ENCODE peak calls at places on chromosomes 13 and 19, in ten cellular contexts. P is upper lobe of right lung, F is IMR-90, C is lower lobe of right lung, W is cardiac fibroblast, V is hepatocyte, D is bronchial epithelial cell, S is neural progenitor cell, L is thoracic aorta, B is heart left ventricle. M is an unnamed sample.

GRCh38 chr19:46821512-46822359 is 28.9 kb downstream of the AP2S1 start:
- DNase-seq in B (no peak), P (peak), V (peak), C (peak), W (no peak), D (no peak), S (peak), F (no peak), L (no peak), M (no peak)

GRCh38 chr19:14375055-14375581 is 6.1 kb upstream of the ADGRE5 start:
- DNase-seq in S (no peak), F (no peak), C (peak), P (peak), W (no peak), D (no peak), L (no peak), V (no peak), B (peak), M (peak)

GRCh38 chr19:55342044-55342531 is 2.4 kb downstream of the KMT5C start:
- DNase-seq in S (no peak), D (no peak), B (no peak), P (no peak), L (no peak), W (no peak), V (no peak), F (no peak), C (no peak), M (no peak)

GRCh38 chr13:88958821-88959220 is 1287.7 kb downstream of the SLITRK5 start:
- DNase-seq in W (no peak), F (no peak), D (no peak), L (no peak), C (no peak), P (no peak), V (no peak), S (no peak), B (no peak), M (no peak)

GRCh38 chr13:37074703-37075102 is 15.2 kb upstream of the SUPT20H start:
- DNase-seq in S (peak), F (peak), C (no peak), L (no peak), V (peak), D (peak), P (no peak), B (no peak), W (peak), M (no peak)

GRCh38 chr13:42354246-42355117 is 82.5 kb downstream of the AKAP11 start:
- DNase-seq in C (no peak), L (no peak), W (peak), S (peak), F (peak), D (peak), P (no peak), B (no peak), V (peak), M (no peak)

GRCh38 chr13:96862093-96862492 is 132.2 kb downstream of the OXGR1 start:
- DNase-seq in L (no peak), C (no peak), V (no peak), P (no peak), S (no peak), B (no peak), D (no peak), F (no peak), W (no peak), M (no peak)

GRCh38 chr13:47672245-47672975 is 328.7 kb downstream of the SUCLA2 start:
- DNase-seq in C (no peak), W (peak), S (no peak), V (no peak), D (no peak), L (no peak), P (no peak), F (no peak), B (no peak), M (no peak)

GRCh38 chr13:69683921-69684663 is 423.5 kb upstream of the ATXN8OS start:
- DNase-seq in S (peak), P (no peak), D (no peak), L (no peak), V (peak), W (no peak), B (no peak), F (no peak), C (no peak), M (no peak)

GRCh38 chr19:14775855-14776254 is 2.5 kb downstream of the ADGRE2 start:
- DNase-seq in W (no peak), B (peak), S (no peak), V (no peak), P (peak), C (peak), L (no peak), F (no peak), D (no peak), M (no peak)

GRCh38 chr19:11191273-11191755 is 6.0 kb downstream of the KANK2 start:
- DNase-seq in L (peak), W (peak), B (peak), V (no peak), C (peak), S (no peak), P (no peak), F (peak), D (no peak), M (peak)

GRCh38 chr13:74047925-74048324 is 86.3 kb downstream of the KLF12 start:
- DNase-seq in S (peak), P (no peak), V (peak), C (no peak), B (no peak), D (peak), W (peak), L (no peak), F (no peak), M (no peak)

GRCh38 chr13:47549219-47549752 is 451.8 kb downstream of the SUCLA2 start:
- DNase-seq in V (no peak), P (no peak), S (peak), W (no peak), L (no peak), D (no peak), F (no peak), C (no peak), B (no peak), M (no peak)

GRCh38 chr13:41561179-41561578 is 103.8 kb downstream of the RGCC start:
- DNase-seq in P (no peak), D (no peak), F (peak), B (no peak), C (no peak), V (no peak), L (no peak), W (peak), S (no peak), M (no peak)

GRCh38 chr13:30736461-30736860 is 1.1 kb downstream of the ALOX5AP start:
- DNase-seq in F (no peak), S (no peak), P (no peak), B (no peak), C (no peak), W (no peak), D (no peak), L (no peak), V (no peak), M (no peak)

GRCh38 chr19:48330012-48330681 is 4.8 kb downstream of the EMP3 start:
- DNase-seq in C (peak), S (peak), D (peak), V (peak), W (no peak), B (peak), P (peak), L (no peak), F (no peak), M (peak)
- TF ChIP-seq CTCF in C (no peak), S (no peak), D (peak), V (no peak), W (no peak), B (peak), P (no peak), L (no peak), F (no peak), M (no peak)

GRCh38 chr13:108214511-108215383 is 589 bp downstream of the LIG4 start:
- DNase-seq in W (no peak), B (peak), F (no peak), S (peak), L (no peak), C (peak), P (peak), D (peak), V (peak), M (no peak)
- H3K4me3 ChIP-seq in W (peak), B (peak), F (peak), S (peak), L (peak), C (peak), P (peak), D (peak), V (peak), M (peak)

DNA sequence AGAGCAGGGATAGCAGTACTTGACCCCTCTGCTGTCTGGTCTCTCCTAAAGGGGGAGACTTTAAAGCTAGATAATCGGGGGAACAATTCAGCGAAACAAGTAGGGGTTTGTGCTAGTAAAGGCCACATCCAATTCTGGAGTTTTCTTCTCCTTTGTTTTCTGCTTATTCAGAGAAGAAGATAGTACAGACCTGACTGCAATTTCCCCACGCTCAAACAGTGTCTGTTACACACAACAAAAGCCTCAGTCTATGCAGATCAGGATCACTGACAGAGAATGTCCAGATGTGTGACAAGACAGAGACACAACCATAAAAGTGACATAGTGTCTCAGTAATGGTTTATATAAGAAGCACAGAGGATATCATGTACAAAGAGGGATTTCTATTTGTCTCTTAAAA is 70.8 kb upstream of the GTF3A start:
- DNase-seq in S (no peak), B (no peak), L (no peak), D (no peak), P (no peak), W (no peak), V (no peak), C (no peak), F (no peak), M (no peak)
- TF ChIP-seq CTCF in S (no peak), B (no peak), L (no peak), D (no peak), P (no peak), W (no peak), V (no peak), C (no peak), F (no peak), M (no peak)

GRCh38 chr13:99894835-99895427 is 76.6 kb downstream of the ZIC5 start:
- DNase-seq in B (no peak), V (no peak), C (no peak), S (peak), P (no peak), D (no peak), L (no peak), F (no peak), W (peak), M (no peak)
- H3K4me3 ChIP-seq in B (peak), V (peak), C (peak), S (peak), P (peak), D (no peak), L (peak), F (no peak), W (peak), M (peak)

GRCh38 chr19:21468791-21469190 is 36.6 kb upstream of the ZNF429 start:
- DNase-seq in C (no peak), D (no peak), V (no peak), F (no peak), S (peak), W (no peak), B (no peak), L (no peak), P (peak), M (no peak)

GRCh38 chr19:21472507-21472906 is 32.9 kb upstream of the ZNF429 start:
- DNase-seq in V (no peak), F (no peak), L (no peak), W (no peak), P (no peak), B (no peak), C (no peak), D (no peak), S (no peak), M (no peak)

DNA sequence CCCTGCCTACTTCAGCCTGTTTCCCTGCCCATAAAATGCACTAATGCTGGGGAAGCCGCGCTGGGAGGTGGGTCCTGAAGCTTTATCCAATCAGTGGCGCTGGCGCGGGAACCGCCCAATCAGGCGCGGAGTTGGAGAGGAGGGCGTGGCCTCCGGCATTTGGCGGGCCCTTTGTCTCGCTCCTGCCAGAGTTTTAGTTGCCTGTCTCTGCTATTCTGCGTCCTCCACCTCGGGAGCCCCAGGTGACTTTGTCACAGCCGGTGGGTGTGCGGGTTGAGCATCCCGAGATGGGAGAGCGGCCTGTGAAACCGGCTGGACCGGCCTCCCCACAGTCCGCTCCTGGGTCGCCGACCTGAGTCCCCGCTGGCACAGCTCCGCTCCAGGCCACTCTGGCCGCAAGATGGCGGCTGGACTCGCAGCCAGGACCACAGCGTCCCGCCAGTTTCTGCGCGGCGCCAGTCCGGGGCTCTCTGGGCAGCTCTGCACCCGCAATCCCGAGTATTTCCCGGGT is 30.7 kb upstream of the ZNF429 start:
- DNase-seq in S (peak), D (no peak), L (peak), P (peak), C (peak), W (peak), F (peak), V (peak), B (peak), M (peak)
- TF ChIP-seq CTCF in S (no peak), D (no peak), L (no peak), P (peak), C (no peak), W (no peak), F (no peak), V (peak), B (peak), M (no peak)

GRCh38 chr19:34359954-34360315 is 5.1 kb upstream of the GPI start:
- DNase-seq in P (no peak), W (no peak), B (no peak), L (no peak), S (peak), F (no peak), C (no peak), V (no peak), D (no peak), M (no peak)
- H3K4me3 ChIP-seq in P (peak), W (peak), B (peak), L (peak), S (peak), F (peak), C (peak), V (no peak), D (peak), M (peak)

M was measured in gastrocnemius medialis.